ENCODE peak calls at places on chromosome 12, in five cellular contexts. R is lung microvascular endothelial cell, S is T-helper 9 cell, J is adrenal gland, C is mesenchymal stem cell. G is an unnamed sample.

GRCh38 chr12:75890141-75890540 is 141.4 kb downstream of the PHLDA1 start:
- DNase-seq in R (no peak), S (no peak), J (no peak), C (peak; percentile 26), G (no peak)

GRCh38 chr12:56151672-56152131 is 685 bp upstream of the MYL6B start:
- DNase-seq in R (peak; percentile 54), S (peak; percentile 53), J (peak; percentile 57), C (no peak), G (no peak)

GRCh38 chr12:64039285-64039871 is 182.7 kb downstream of the KICS2 start:
- DNase-seq in R (peak; percentile 64), S (no peak), J (no peak), C (peak; percentile 30), G (no peak)

GRCh38 chr12:107088912-107089311 is 4.4 kb downstream of the CRY1 start:
- DNase-seq in R (no peak), S (no peak), J (no peak), C (no peak), G (no peak)

GRCh38 chr12:60197589-60197988 is 601.8 kb downstream of the SLC16A7 start:
- DNase-seq in R (no peak), S (no peak), J (no peak), C (peak; percentile 25), G (no peak)

GRCh38 chr12:108346727-108347710 is 7.9 kb upstream of the CMKLR1 start:
- DNase-seq in R (no peak), S (no peak), J (no peak), C (no peak), G (no peak)

GRCh38 chr12:94207467-94208432 is 59.4 kb downstream of the PLXNC1 start:
- DNase-seq in R (no peak), S (no peak), J (peak; percentile 21), C (no peak), G (no peak)

GRCh38 chr12:124454735-124455134 is 112.7 kb downstream of the NCOR2 start:
- DNase-seq in R (no peak), S (no peak), J (no peak), C (peak; percentile 85), G (no peak)

GRCh38 chr12:51744235-51744634 is 104.3 kb downstream of the FIGNL2 start:
- DNase-seq in R (peak; percentile 13), S (no peak), J (no peak), C (peak; percentile 19), G (no peak)

GRCh38 chr12:57605308-57606015 is 838 bp downstream of the DTX3 start:
- DNase-seq in R (no peak), S (no peak), J (no peak), C (no peak), G (no peak)

GRCh38 chr12:47734725-47735480 is 9.6 kb upstream of the ENDOU start:
- DNase-seq in R (no peak), S (no peak), J (no peak), C (no peak), G (peak; percentile 62)

GRCh38 chr12:100741084-100741711 is 53.4 kb upstream of the ANO4 start:
- DNase-seq in R (peak; percentile 40), S (no peak), J (no peak), C (peak; percentile 54), G (no peak)

GRCh38 chr12:3885179-3886094 is 12.2 kb upstream of the PARP11 start:
- DNase-seq in R (peak; percentile 71), S (peak; percentile 16), J (no peak), C (peak; percentile 66), G (no peak)

GRCh38 chr12:16515666-16516065 is 90.3 kb downstream of the LMO3 start:
- DNase-seq in R (no peak), S (no peak), J (no peak), C (no peak), G (no peak)

GRCh38 chr12:116102019-116102418 is 175.5 kb downstream of the MED13L start:
- DNase-seq in R (no peak), S (no peak), J (no peak), C (no peak), G (no peak)